ENCODE peak calls at places on chromosome 16, in four cellular contexts. One of them, this sample, is unnamed. For H3K4me1, the result is how much of the 10 kb centered on the place peaks cover.

GRCh38 chr16:24511801-24512200 is 27.6 kb upstream of the RBBP6 start:
- DNase-seq in adrenal gland: no peak
- DNase-seq in fibroblast of lung: no peak
- DNase-seq in neural progenitor cell: no peak
- DNase-seq in this sample: no peak

GRCh38 chr16:30348929-30349328 is 6.2 kb downstream of the CD2BP2 start:
- DNase-seq in fibroblast of lung: no peak
- DNase-seq in neural progenitor cell: no peak
- DNase-seq in adrenal gland: no peak
- DNase-seq in this sample: no peak

GRCh38 chr16:57367111-57367752 is 5.1 kb upstream of the CX3CL1 start:
- DNase-seq in adrenal gland: no peak
- DNase-seq in fibroblast of lung: peak
- DNase-seq in neural progenitor cell: no peak
- DNase-seq in this sample: no peak

GRCh38 chr16:21634216-21634615 is 18.2 kb downstream of the IGSF6 start:
- DNase-seq in fibroblast of lung: no peak
- DNase-seq in neural progenitor cell: no peak
- DNase-seq in adrenal gland: peak
- DNase-seq in this sample: no peak

GRCh38 chr16:53078247-53078646 is 23.5 kb downstream of the CHD9 start:
- DNase-seq in fibroblast of lung: no peak
- DNase-seq in adrenal gland: no peak
- DNase-seq in neural progenitor cell: no peak
- DNase-seq in this sample: no peak

GRCh38 chr16:83574388-83574787 is 233.4 kb upstream of the HSBP1 start:
- DNase-seq in neural progenitor cell: no peak
- DNase-seq in adrenal gland: no peak
- DNase-seq in fibroblast of lung: peak
- DNase-seq in this sample: no peak

GRCh38 chr16:59964232-59964924 is 1230.3 kb upstream of the GOT2 start:
- DNase-seq in adrenal gland: no peak
- DNase-seq in neural progenitor cell: no peak
- DNase-seq in fibroblast of lung: peak
- DNase-seq in this sample: no peak

GRCh38 chr16:47459603-47460002 is 1.3 kb downstream of the ITFG1 start:
- DNase-seq in adrenal gland: no peak
- DNase-seq in fibroblast of lung: no peak
- DNase-seq in neural progenitor cell: no peak
- DNase-seq in this sample: no peak

GRCh38 chr16:46649571-46649970 is 28.4 kb upstream of the SHCBP1 start:
- DNase-seq in fibroblast of lung: peak
- DNase-seq in adrenal gland: no peak
- DNase-seq in neural progenitor cell: no peak
- DNase-seq in this sample: no peak

GRCh38 chr16:27470567-27471431 is 68.8 kb downstream of the IL21R start:
- DNase-seq in neural progenitor cell: no peak
- DNase-seq in adrenal gland: peak
- DNase-seq in fibroblast of lung: peak
- DNase-seq in this sample: no peak

GRCh38 chr16:88754912-88755744 is 29.9 kb downstream of the PIEZO1 start:
- DNase-seq in neural progenitor cell: peak
- DNase-seq in adrenal gland: no peak
- DNase-seq in fibroblast of lung: peak
- DNase-seq in this sample: peak

GRCh38 chr16:88754109-88754911 is 30.7 kb downstream of the PIEZO1 start:
- DNase-seq in fibroblast of lung: no peak
- DNase-seq in neural progenitor cell: no peak
- DNase-seq in adrenal gland: no peak
- DNase-seq in this sample: no peak

GRCh38 chr16:88753191-88753590 is 31.8 kb downstream of the PIEZO1 start:
- DNase-seq in adrenal gland: no peak
- DNase-seq in fibroblast of lung: no peak
- DNase-seq in neural progenitor cell: no peak
- DNase-seq in this sample: no peak

GRCh38 chr16:88752386-88753002 is 32.5 kb downstream of the PIEZO1 start:
- DNase-seq in fibroblast of lung: no peak
- DNase-seq in adrenal gland: no peak
- DNase-seq in neural progenitor cell: no peak
- DNase-seq in this sample: no peak

DNA sequence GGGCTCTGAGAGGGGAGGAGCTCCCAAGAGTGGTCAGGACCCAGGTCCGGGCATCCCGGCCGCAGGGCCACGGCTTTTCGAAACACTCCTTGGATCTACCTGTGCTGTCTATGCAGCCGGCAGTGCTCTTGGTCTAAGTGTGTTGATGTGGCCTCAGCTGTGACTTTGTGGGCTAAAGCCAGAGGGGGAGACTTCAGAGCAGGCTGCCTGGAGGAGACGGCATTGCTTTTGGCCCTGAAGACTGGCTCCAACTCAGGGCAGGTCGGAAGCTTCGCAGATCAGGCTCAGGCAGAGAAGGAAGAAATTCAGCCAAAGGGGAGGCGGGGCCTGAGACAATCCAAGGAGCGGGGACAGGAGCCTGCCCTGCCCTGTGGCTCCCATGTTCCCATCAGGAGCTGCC is 31.4 kb downstream of the PIEZO1 start:
- DNase-seq in neural progenitor cell: no peak
- DNase-seq in adrenal gland: no peak
- DNase-seq in fibroblast of lung: no peak
- DNase-seq in this sample: no peak
- H3K4me1 ChIP-seq in neural progenitor cell: under half
- H3K4me1 ChIP-seq in adrenal gland: under half
- H3K4me1 ChIP-seq in fibroblast of lung: under half
- H3K4me1 ChIP-seq in this sample: under half

DNA sequence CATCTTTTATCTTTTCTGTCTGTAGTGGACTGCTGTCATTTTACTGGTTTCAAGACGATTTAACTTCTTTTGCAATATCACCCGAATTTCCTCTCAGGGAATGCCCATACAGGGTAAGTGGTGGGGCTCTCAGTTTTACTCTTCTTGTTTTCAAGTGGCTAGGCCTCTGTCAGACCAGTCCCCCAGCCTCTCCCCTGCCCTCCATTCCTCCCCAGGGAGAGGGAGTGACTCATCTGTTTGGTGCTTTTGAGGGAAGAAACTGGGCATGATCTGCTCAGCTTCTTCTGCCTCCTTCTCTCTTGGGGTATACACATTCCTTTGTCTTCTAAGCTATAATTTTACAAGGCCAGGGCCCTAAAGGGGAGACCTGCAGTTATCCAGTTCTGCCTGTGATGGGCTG is 332.0 kb downstream of the CBLN1 start:
- DNase-seq in adrenal gland: no peak
- DNase-seq in neural progenitor cell: no peak
- DNase-seq in fibroblast of lung: peak
- DNase-seq in this sample: no peak
- H3K4me3 ChIP-seq in adrenal gland: no peak
- H3K4me3 ChIP-seq in neural progenitor cell: no peak
- H3K4me3 ChIP-seq in fibroblast of lung: no peak
- H3K4me3 ChIP-seq in this sample: no peak

GRCh38 chr16:50812046-50812445 is 70.2 kb downstream of the CYLD start:
- DNase-seq in adrenal gland: no peak
- DNase-seq in fibroblast of lung: no peak
- DNase-seq in neural progenitor cell: no peak
- DNase-seq in this sample: no peak
- H3K27ac ChIP-seq in adrenal gland: no peak
- H3K27ac ChIP-seq in fibroblast of lung: no peak
- H3K27ac ChIP-seq in neural progenitor cell: no peak
- H3K27ac ChIP-seq in this sample: no peak

DNA sequence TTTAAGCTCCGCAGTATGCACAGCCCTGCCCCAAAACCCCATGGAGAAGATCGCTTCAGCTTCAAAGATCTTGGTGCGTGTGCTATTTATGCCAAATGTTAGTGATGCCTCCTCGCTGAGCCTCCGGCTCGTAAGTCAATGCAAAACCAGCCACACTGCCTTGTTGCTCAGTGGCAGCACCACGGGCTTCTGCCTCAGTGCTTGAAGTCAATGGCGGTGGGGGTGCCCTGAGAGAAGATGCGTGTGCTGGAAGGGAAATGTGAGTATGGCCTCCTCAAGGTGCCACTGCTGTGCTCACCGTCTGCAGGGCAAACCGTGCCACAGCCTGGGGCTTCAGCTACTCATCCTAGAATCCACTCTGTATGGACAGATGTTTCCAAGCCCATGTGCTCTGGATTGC is 121.9 kb downstream of the XYLT1 start:
- DNase-seq in adrenal gland: no peak
- DNase-seq in neural progenitor cell: no peak
- DNase-seq in fibroblast of lung: no peak
- DNase-seq in this sample: no peak
- H3K4me1 ChIP-seq in adrenal gland: under half
- H3K4me1 ChIP-seq in neural progenitor cell: under half
- H3K4me1 ChIP-seq in fibroblast of lung: under half
- H3K4me1 ChIP-seq in this sample: under half

DNA sequence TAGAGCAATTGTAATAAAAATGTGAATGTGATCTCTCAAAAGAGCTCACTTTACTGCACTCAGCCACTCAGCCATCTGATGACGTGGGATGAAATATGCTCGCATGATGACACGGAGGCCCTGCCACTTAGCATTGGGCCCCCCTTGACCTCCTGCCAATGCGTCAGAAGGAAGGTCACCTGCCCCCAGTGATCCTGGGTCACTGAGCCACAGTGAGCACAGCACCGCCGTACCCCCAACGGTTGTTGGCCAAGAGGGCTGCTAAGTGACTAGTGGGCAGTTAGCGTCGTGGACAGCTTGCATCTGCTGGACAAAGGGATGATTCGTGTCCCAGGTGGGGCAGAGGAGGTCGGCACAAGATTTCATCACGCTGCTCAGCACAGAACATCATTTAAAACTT is 22.9 kb downstream of the ZC3H18 start:
- DNase-seq in fibroblast of lung: no peak
- DNase-seq in neural progenitor cell: no peak
- DNase-seq in adrenal gland: no peak
- DNase-seq in this sample: no peak
- H3K4me3 ChIP-seq in fibroblast of lung: no peak
- H3K4me3 ChIP-seq in neural progenitor cell: no peak
- H3K4me3 ChIP-seq in adrenal gland: no peak
- H3K4me3 ChIP-seq in this sample: no peak

GRCh38 chr16:85563515-85564276 is 49.4 kb upstream of the GSE1 start:
- DNase-seq in fibroblast of lung: no peak
- DNase-seq in neural progenitor cell: no peak
- DNase-seq in adrenal gland: peak
- DNase-seq in this sample: peak

GRCh38 chr16:85561248-85562101 is 51.6 kb upstream of the GSE1 start:
- DNase-seq in neural progenitor cell: no peak
- DNase-seq in adrenal gland: no peak
- DNase-seq in fibroblast of lung: no peak
- DNase-seq in this sample: no peak

GRCh38 chr16:85563031-85563430 is 50.1 kb upstream of the GSE1 start:
- DNase-seq in adrenal gland: no peak
- DNase-seq in fibroblast of lung: no peak
- DNase-seq in neural progenitor cell: no peak
- DNase-seq in this sample: no peak

GRCh38 chr16:85560932-85561247 is 52.2 kb upstream of the GSE1 start:
- DNase-seq in neural progenitor cell: no peak
- DNase-seq in adrenal gland: no peak
- DNase-seq in fibroblast of lung: no peak
- DNase-seq in this sample: no peak

DNA sequence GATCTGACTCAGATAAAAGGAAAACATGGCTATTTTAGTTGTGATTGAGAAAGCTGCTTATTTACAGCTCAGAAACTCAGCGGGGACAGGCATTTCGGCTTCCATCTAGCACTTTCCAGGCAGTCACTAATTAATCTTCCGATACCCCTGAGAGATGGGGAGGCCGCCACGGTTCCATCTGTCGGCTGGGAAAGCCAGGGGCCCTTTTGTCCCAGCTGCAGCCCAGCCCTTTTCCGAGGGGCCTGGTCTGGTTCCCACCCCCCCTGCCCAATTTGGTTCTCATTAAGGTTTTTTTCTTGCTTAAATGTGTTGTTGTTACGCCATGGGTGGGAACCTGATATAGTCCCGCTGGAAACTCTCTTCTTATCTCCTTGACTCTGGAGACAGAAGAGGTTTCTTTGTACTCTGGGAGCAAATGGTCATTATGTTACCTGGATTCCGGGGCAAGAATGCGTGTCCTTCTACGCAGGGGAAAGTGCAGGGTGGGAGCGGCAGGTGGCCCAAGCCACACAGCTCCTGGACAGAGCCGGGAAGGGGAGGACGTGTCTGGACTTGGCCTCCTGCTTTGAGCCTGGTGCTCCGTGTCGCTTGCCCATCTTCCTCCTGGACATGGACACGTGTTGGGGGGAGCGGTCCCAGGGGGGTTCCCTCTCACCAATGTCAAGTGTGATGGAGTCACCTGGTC is 50.9 kb upstream of the GSE1 start:
- DNase-seq in neural progenitor cell: no peak
- DNase-seq in adrenal gland: no peak
- DNase-seq in fibroblast of lung: no peak
- DNase-seq in this sample: no peak
- H3K27ac ChIP-seq in neural progenitor cell: no peak
- H3K27ac ChIP-seq in adrenal gland: no peak
- H3K27ac ChIP-seq in fibroblast of lung: no peak
- H3K27ac ChIP-seq in this sample: no peak

DNA sequence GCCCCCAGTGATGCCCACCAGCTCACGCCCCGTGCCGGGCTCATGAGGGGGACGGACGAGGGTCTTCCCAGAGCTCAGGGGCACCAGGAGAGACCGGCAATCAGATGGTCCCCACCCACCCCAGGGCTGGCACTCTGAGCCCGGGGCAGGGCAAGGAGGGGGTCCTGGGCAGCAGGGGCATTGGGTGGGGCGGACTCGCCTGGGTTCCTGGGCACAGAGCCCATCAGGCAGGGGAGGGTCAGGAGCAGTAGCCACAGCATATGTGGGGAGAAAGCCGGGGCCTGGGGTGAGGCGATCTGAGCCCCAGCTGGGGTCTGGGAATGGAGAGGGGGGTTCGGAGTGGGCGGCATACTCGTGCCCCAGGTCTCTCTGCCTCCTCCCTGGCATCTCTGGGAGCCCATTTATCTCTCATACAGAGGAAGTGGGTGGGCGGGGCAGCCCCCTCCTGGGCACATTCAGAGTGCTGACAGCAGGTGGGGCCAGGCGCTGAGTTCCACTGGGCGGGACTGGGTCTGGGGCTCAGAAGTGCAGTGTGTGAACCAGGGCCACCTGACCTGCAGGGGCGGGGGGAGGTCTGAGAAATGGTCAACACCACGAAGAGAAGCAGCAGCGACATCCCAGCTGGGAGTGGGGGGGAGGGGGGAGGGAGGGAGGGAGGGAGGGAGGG is 20.5 kb upstream of the UBE2I start:
- DNase-seq in adrenal gland: no peak
- DNase-seq in fibroblast of lung: no peak
- DNase-seq in neural progenitor cell: peak
- DNase-seq in this sample: no peak
- H3K4me1 ChIP-seq in adrenal gland: under half
- H3K4me1 ChIP-seq in fibroblast of lung: under half
- H3K4me1 ChIP-seq in neural progenitor cell: under half
- H3K4me1 ChIP-seq in this sample: under half

GRCh38 chr16:2157480-2158261 is 2.1 kb downstream of the TRAF7 start:
- DNase-seq in fibroblast of lung: no peak
- DNase-seq in adrenal gland: no peak
- DNase-seq in neural progenitor cell: no peak
- DNase-seq in this sample: no peak
- H3K4me3 ChIP-seq in fibroblast of lung: peak
- H3K4me3 ChIP-seq in adrenal gland: no peak
- H3K4me3 ChIP-seq in neural progenitor cell: no peak
- H3K4me3 ChIP-seq in this sample: peak